ENCODE peak calls at places on chromosomes 3 and 15, in five cellular contexts. Q is activated T-helper 1 cell treated with Interleukin-2 at 50 U/mL for 16 hours, E is myocyte, B is amygdala, I is K562. A is an unnamed sample.

GRCh38 chr15:68531794-68532193 is 47.0 kb upstream of the CORO2B start:
- DNase-seq in E (no peak), I (no peak), B (no peak), Q (no peak), A (no peak)

GRCh38 chr3:126980266-126980811 is 2.6 kb upstream of the PLXNA1 start:
- DNase-seq in Q (no peak), I (no peak), B (no peak), E (no peak), A (peak)

GRCh38 chr3:148815316-148815715 is 12.3 kb upstream of the CPB1 start:
- DNase-seq in E (no peak), B (no peak), I (no peak), Q (no peak), A (peak)

GRCh38 chr15:56242576-56243116 is 1.0 kb downstream of the RFX7 start:
- DNase-seq in B (no peak), E (no peak), I (no peak), Q (no peak), A (no peak)

GRCh38 chr3:39548282-39548681 is 80.8 kb downstream of the MOBP start:
- DNase-seq in E (no peak), I (no peak), Q (no peak), B (no peak), A (no peak)

GRCh38 chr3:161069441-161070251 is 35.5 kb downstream of the B3GALNT1 start:
- DNase-seq in E (peak), Q (no peak), I (no peak), B (no peak), A (no peak)

GRCh38 chr3:105836533-105836932 is 32.3 kb downstream of the CBLB start:
- DNase-seq in I (no peak), B (no peak), E (no peak), Q (no peak), A (no peak)

GRCh38 chr3:115839246-115839645 is 215.9 kb downstream of the GAP43 start:
- DNase-seq in E (no peak), B (no peak), Q (no peak), I (no peak), A (no peak)

GRCh38 chr3:52851348-52851747 is 16.5 kb upstream of the MUSTN1 start:
- DNase-seq in B (no peak), E (peak), Q (no peak), I (peak), A (peak)

GRCh38 chr15:32861741-32862140 is 143.9 kb downstream of the GREM1 start:
- DNase-seq in I (no peak), E (peak), Q (no peak), B (peak), A (no peak)

GRCh38 chr3:102718651-102719050 is 283.8 kb downstream of the ZPLD1 start:
- DNase-seq in I (no peak), Q (no peak), B (no peak), E (no peak), A (no peak)

GRCh38 chr3:51706788-51707731 is at the start of gene GRM2:
- DNase-seq in I (peak), B (peak), Q (no peak), E (peak), A (peak)

GRCh38 chr3:189186093-189186492 is 14.3 kb downstream of the TPRG1 start:
- DNase-seq in I (no peak), Q (no peak), B (no peak), E (peak), A (no peak)

GRCh38 chr3:55629432-55629831 is 142.3 kb upstream of the WNT5A start:
- DNase-seq in B (no peak), Q (no peak), I (no peak), E (no peak), A (no peak)

GRCh38 chr15:78266806-78267205 is 2.4 kb downstream of the DNAJA4 start:
- DNase-seq in E (no peak), I (no peak), Q (no peak), B (no peak), A (no peak)

GRCh38 chr3:46422617-46423016 is 15.6 kb downstream of the CCRL2 start:
- DNase-seq in E (peak), B (no peak), I (peak), Q (no peak), A (no peak)

GRCh38 chr15:95840004-95840403 is 490.5 kb upstream of the NR2F2 start:
- DNase-seq in Q (no peak), B (no peak), E (no peak), I (no peak), A (no peak)

GRCh38 chr15:95990833-95991232 is 339.7 kb upstream of the NR2F2 start:
- DNase-seq in E (peak), I (no peak), B (no peak), Q (no peak), A (no peak)

GRCh38 chr3:10520118-10520517 is 14.7 kb upstream of the ATP2B2 start:
- DNase-seq in B (no peak), Q (no peak), E (no peak), I (no peak), A (no peak)

A was measured in SK-N-DZ.